ENCODE peak calls at places on chromosomes 5 and 9, in nine cellular contexts. T is RWPE1; G is H4; R is cardiac muscle cell; E is CD4-positive, alpha-beta T cell; L is M059J; Y is left colon; I is fibroblast of the conjunctiva; X is IMR-90. V is an unnamed sample.

GRCh38 chr5:44707721-44708120 is 101.0 kb upstream of the MRPS30 start:
- DNase-seq in Y (no peak), R (no peak), E (no peak), X (no peak), T (no peak), I (no peak), G (no peak), L (no peak), V (no peak)

GRCh38 chr5:34709861-34710673 is 53.9 kb downstream of the RAI14 start:
- DNase-seq in Y (no peak), R (peak; percentile 84), X (peak; percentile 95), G (no peak), E (no peak), I (peak; percentile 52), T (no peak), L (peak; percentile 89), V (no peak)

GRCh38 chr9:83471223-83471622 is 67.0 kb downstream of the FRMD3 start:
- DNase-seq in I (no peak), R (peak; percentile 19), Y (no peak), G (no peak), L (no peak), T (no peak), X (no peak), E (no peak), V (no peak)

GRCh38 chr9:84373975-84374374 is 33.4 kb upstream of the SLC28A3 start:
- DNase-seq in R (peak; percentile 39), T (no peak), I (no peak), L (no peak), E (no peak), X (no peak), G (no peak), Y (no peak), V (no peak)

GRCh38 chr5:181037365-181037861 is 2.7 kb upstream of the BTNL9 start:
- DNase-seq in G (no peak), T (no peak), R (no peak), Y (no peak), I (no peak), X (no peak), E (no peak), L (peak; percentile 16), V (no peak)

GRCh38 chr9:96344458-96345180 is 38.9 kb downstream of the SLC35D2 start:
- DNase-seq in T (peak; percentile 97), Y (peak; percentile 37), I (peak; percentile 96), E (no peak), G (peak; percentile 90), X (peak; percentile 95), L (peak; percentile 93), R (peak; percentile 97), V (no peak)

GRCh38 chr5:35115920-35116319 is 68.2 kb upstream of the AGXT2 start:
- DNase-seq in G (no peak), E (no peak), I (no peak), R (no peak), X (peak; percentile 38), L (no peak), Y (no peak), T (no peak), V (no peak)

GRCh38 chr5:157665467-157666085 is 5.8 kb upstream of the C5orf52 start:
- DNase-seq in I (peak; percentile 14), X (peak; percentile 89), G (peak; percentile 57), Y (no peak), L (peak; percentile 86), E (no peak), T (peak; percentile 88), R (peak; percentile 88), V (no peak)

GRCh38 chr5:133439859-133440258 is 172.5 kb downstream of the FSTL4 start:
- DNase-seq in E (no peak), L (no peak), T (peak; percentile 55), G (no peak), Y (no peak), I (no peak), R (no peak), X (no peak), V (no peak)

GRCh38 chr9:27400334-27400875 is 103.5 kb upstream of the EQTN start:
- DNase-seq in G (no peak), T (no peak), I (no peak), X (no peak), L (no peak), Y (no peak), E (no peak), R (no peak), V (no peak)

GRCh38 chr5:82058710-82059109 is 86.9 kb downstream of the ATG10 start:
- DNase-seq in Y (no peak), E (no peak), G (no peak), L (no peak), R (no peak), T (no peak), X (peak; percentile 18), I (no peak), V (no peak)

GRCh38 chr9:20326516-20326915 is 295.8 kb downstream of the MLLT3 start:
- DNase-seq in X (no peak), R (no peak), G (no peak), I (no peak), L (no peak), E (no peak), Y (no peak), T (no peak), V (no peak)

GRCh38 chr5:56321236-56321881 is 88.2 kb upstream of the ANKRD55 start:
- DNase-seq in L (no peak), I (no peak), T (no peak), E (no peak), R (no peak), Y (no peak), X (no peak), G (no peak), V (no peak)

GRCh38 chr5:32542216-32543059 is 42.9 kb upstream of the SUB1 start:
- DNase-seq in G (peak; percentile 59), I (no peak), Y (no peak), R (peak; percentile 56), T (peak; percentile 29), X (peak; percentile 84), E (no peak), L (peak; percentile 57), V (no peak)

GRCh38 chr9:131525643-131526565 is 5.2 kb downstream of the UCK1 start:
- DNase-seq in I (no peak), E (no peak), L (no peak), R (no peak), X (no peak), G (no peak), Y (no peak), T (no peak), V (no peak)

GRCh38 chr5:170565077-170565476 is 61.3 kb downstream of the KCNIP1 start:
- DNase-seq in E (no peak), R (no peak), I (no peak), G (no peak), T (no peak), Y (no peak), L (no peak), X (no peak), V (no peak)

V was measured in effector memory CD8-positive, alpha-beta T cell.